ENCODE peak calls at places on chromosomes 6 and 20, in four cellular contexts. One of them, this sample, is unnamed.

GRCh38 chr6:97572943-97573342 is 289.9 kb upstream of the MMS22L start:
- DNase-seq in HepG2: no peak
- DNase-seq in K562: no peak
- DNase-seq in GM12878: no peak
- DNase-seq in this sample: no peak

GRCh38 chr6:14037402-14038277 is 79.9 kb upstream of the CD83 start:
- DNase-seq in GM12878: no peak
- DNase-seq in K562: peak
- DNase-seq in HepG2: no peak
- DNase-seq in this sample: no peak

GRCh38 chr6:149897015-149897697 is 757 bp downstream of the RAET1E start:
- DNase-seq in HepG2: no peak
- DNase-seq in GM12878: no peak
- DNase-seq in K562: no peak
- DNase-seq in this sample: peak

GRCh38 chr20:62675156-62675871 is 33.0 kb downstream of the SLCO4A1 start:
- DNase-seq in HepG2: no peak
- DNase-seq in K562: no peak
- DNase-seq in GM12878: no peak
- DNase-seq in this sample: no peak

GRCh38 chr20:20528896-20529295 is 161.0 kb downstream of the INSM1 start:
- DNase-seq in HepG2: no peak
- DNase-seq in GM12878: no peak
- DNase-seq in K562: no peak
- DNase-seq in this sample: no peak

GRCh38 chr6:11606287-11606686 is 68.7 kb downstream of the TMEM170B start:
- DNase-seq in HepG2: no peak
- DNase-seq in GM12878: no peak
- DNase-seq in K562: no peak
- DNase-seq in this sample: no peak

GRCh38 chr20:56422131-56422823 is 10.2 kb downstream of the CASS4 start:
- DNase-seq in K562: peak
- DNase-seq in GM12878: no peak
- DNase-seq in HepG2: peak
- DNase-seq in this sample: peak

GRCh38 chr20:18176318-18176785 is 38.7 kb downstream of the KAT14 start:
- DNase-seq in GM12878: no peak
- DNase-seq in HepG2: peak
- DNase-seq in K562: peak
- DNase-seq in this sample: peak

GRCh38 chr6:163965426-163966348 is 551.2 kb downstream of the QKI start:
- DNase-seq in K562: no peak
- DNase-seq in HepG2: no peak
- DNase-seq in GM12878: no peak
- DNase-seq in this sample: no peak

GRCh38 chr20:29878281-29878741 is 1379.2 kb upstream of the DEFB115 start:
- DNase-seq in K562: peak
- DNase-seq in HepG2: peak
- DNase-seq in GM12878: no peak
- DNase-seq in this sample: peak

GRCh38 chr6:147407571-147407970 is 100.9 kb upstream of the SAMD5 start:
- DNase-seq in K562: peak
- DNase-seq in HepG2: no peak
- DNase-seq in GM12878: no peak
- DNase-seq in this sample: no peak

DNA sequence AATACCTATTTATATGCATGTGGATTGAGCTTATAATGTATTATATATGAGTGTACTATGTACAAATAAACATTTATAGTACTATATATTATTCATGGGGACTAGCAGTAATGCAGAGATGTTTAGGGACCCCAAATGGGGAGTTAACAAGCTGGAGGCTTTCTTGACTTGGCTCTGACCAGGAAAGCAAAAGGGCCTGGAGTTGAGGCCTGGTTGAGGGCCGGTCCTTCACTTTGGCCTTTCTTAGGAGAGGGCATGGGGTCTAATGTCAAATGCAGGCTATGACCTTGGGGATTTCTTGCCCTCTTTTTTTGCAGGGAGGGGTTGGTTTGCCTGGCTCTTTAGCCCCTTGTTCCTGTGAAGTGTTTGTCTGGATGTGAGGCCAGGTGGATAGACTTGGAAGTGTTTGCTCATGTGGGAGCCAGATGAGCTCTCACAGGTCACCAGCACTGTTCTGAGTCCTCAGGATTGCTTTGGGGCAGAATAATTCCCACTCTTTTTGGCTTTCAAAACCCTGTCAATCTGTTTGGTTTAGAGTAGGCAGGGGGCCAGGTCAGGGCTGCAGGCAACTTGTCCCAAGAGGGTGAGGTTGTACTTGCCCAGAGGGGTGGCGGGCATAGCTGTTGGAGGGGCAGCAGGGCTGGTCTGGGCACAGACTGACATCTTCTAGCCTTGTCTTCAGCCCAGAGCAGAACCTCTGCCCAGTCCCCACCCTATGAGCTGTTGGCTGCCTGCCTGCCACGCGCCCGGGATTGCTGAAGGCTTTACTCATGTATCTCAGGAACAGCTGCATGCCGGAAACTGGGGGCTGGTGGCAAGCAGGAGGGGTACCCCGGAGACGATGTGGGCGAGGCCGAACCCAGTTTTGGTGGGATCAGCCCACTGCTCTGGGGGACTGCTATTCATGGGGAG is 14.6 kb downstream of the TJAP1 start:
- DNase-seq in GM12878: no peak
- DNase-seq in K562: no peak
- DNase-seq in HepG2: no peak
- DNase-seq in this sample: no peak
- TF ChIP-seq USF2 in GM12878: no peak
- TF ChIP-seq USF2 in K562: no peak
- TF ChIP-seq USF2 in HepG2: no peak
- TF ChIP-seq USF2 in this sample: no peak

DNA sequence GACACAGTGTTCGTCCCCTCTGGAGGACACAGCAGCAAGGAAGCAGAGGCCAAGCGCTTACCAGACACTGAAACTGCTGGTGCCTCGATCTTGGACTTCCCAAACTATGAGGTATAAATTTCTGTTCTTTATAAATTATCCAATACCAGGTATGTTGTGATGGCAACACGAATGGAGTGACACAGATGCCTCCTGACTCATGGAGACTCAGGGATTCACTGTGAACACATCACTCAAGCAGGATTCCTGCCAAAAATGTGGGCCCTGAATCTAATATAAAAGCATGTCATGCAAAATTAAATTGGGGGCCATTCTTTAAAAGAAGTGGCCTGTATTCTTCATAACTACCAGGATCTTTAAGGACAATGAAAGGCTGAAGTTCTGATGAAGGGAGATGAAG is 52.5 kb upstream of the SLC22A23 start:
- DNase-seq in K562: no peak
- DNase-seq in HepG2: no peak
- DNase-seq in GM12878: no peak
- DNase-seq in this sample: no peak
- TF ChIP-seq MYC in K562: no peak
- TF ChIP-seq MYC in HepG2: no peak
- TF ChIP-seq MYC in GM12878: no peak
- TF ChIP-seq MYC in this sample: no peak

GRCh38 chr6:91751496-91751895 is 1164.6 kb upstream of the MAP3K7 start:
- DNase-seq in GM12878: no peak
- DNase-seq in K562: no peak
- DNase-seq in HepG2: no peak
- DNase-seq in this sample: no peak
- TF ChIP-seq USF2 in GM12878: no peak
- TF ChIP-seq USF2 in K562: no peak
- TF ChIP-seq USF2 in HepG2: no peak
- TF ChIP-seq USF2 in this sample: no peak

GRCh38 chr20:4488407-4489339 is 233.0 kb upstream of the PRND start:
- DNase-seq in K562: no peak
- DNase-seq in GM12878: no peak
- DNase-seq in HepG2: no peak
- DNase-seq in this sample: no peak

GRCh38 chr20:4482378-4482777 is 239.3 kb upstream of the PRND start:
- DNase-seq in HepG2: no peak
- DNase-seq in K562: no peak
- DNase-seq in GM12878: no peak
- DNase-seq in this sample: no peak

GRCh38 chr20:4483481-4483880 is 238.2 kb upstream of the PRND start:
- DNase-seq in K562: no peak
- DNase-seq in HepG2: no peak
- DNase-seq in GM12878: no peak
- DNase-seq in this sample: no peak

GRCh38 chr20:4483961-4484360 is 237.7 kb upstream of the PRND start:
- DNase-seq in GM12878: no peak
- DNase-seq in K562: no peak
- DNase-seq in HepG2: no peak
- DNase-seq in this sample: no peak

DNA sequence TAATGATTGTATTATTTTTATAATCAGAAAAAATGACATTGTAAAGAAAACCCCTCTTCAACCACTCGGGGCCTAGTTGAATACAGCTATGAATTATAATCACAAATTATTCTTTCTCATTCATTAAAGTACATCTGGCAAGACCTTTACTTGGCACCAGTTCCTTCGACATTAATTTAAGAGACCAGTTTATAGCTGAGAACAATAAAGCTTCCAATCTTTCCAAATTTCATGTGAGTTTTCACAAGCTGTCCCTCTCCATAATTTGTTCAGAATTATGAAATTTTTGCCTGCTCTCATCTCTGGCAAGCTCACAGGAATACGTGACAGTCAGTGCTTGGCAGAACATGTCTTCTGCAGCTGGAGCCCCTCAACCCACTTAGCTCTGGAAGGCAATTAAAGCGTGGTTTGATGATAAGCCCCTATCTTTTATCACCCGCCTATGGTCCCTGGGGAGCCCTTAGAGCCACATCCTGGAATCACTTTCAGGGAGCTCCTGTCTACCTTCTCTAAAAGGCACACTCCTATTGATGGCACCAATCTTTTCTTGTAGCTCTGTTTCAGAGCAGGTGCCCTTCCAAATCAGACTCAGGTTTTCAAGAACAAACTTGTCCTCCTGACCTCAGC is 237.2 kb upstream of the PRND start:
- DNase-seq in GM12878: no peak
- DNase-seq in K562: no peak
- DNase-seq in HepG2: no peak
- DNase-seq in this sample: no peak
- TF ChIP-seq MYC in GM12878: no peak
- TF ChIP-seq MYC in K562: no peak
- TF ChIP-seq MYC in HepG2: no peak
- TF ChIP-seq MYC in this sample: no peak

DNA sequence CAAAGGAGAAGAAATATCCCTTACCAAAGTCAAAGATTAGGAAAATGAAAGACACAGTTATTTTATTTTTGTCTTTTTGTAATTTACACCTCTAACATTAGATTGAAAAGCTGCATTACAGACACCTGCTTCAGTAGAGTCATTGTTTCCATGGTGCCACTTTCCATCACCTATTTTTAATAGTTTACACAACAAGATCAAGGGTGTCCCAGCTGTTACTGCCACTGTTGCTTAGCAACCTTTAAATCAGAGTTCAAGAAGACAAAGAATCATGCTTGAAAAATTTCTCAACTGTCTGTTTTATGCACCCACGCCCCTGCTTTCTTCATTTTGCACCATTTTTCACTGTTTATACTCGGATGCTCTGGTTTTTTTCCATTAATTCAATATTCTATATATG is 668.2 kb upstream of the GJE1 start:
- DNase-seq in HepG2: no peak
- DNase-seq in GM12878: no peak
- DNase-seq in K562: no peak
- DNase-seq in this sample: peak
- TF ChIP-seq USF2 in HepG2: no peak
- TF ChIP-seq USF2 in GM12878: no peak
- TF ChIP-seq USF2 in K562: no peak
- TF ChIP-seq USF2 in this sample: no peak

GRCh38 chr6:117829594-117830319 is 77.3 kb upstream of the SLC35F1 start:
- DNase-seq in HepG2: peak
- DNase-seq in K562: peak
- DNase-seq in GM12878: no peak
- DNase-seq in this sample: peak
- TF ChIP-seq MYC in HepG2: no peak
- TF ChIP-seq MYC in K562: no peak
- TF ChIP-seq MYC in GM12878: no peak
- TF ChIP-seq MYC in this sample: no peak

DNA sequence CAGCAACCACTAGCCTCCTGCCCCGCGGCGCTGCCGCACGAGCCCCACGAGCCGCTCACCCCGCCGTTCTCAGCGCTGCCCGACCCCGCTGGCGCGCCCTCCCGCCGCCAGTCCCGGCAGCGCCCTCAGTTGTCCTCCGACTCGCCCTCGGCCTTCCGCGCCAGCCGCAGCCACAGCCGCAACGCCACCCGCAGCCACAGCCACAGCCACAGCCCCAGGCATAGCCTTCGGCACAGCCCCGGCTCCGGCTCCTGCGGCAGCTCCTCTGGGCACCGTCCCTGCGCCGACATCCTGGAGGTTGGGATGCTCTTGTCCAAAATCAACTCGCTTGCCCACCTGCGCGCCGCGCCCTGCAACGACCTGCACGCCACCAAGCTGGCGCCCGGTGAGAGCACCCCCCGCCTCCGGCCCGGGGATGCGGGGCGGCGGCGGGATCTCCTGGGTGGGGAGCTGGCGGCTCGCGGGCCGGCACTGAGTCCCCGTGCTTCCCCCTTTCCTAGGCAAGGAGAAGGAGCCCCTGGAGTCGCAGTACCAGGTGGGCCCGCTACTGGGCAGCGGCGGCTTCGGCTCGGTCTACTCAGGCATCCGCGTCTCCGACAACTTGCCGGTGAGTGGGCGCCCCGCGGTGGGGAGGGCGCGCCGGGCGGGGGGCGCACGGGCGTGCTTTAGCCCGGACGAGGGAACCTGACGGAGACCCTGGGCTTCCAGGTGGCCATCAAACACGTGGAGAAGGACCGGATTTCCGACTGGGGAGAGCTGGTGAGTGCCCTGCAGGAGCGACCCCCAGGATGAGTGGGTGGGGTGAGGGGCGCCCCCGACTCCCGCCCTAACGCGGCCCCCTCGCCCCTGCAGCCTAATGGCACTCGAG is 555 bp downstream of the PIM1 start:
- DNase-seq in HepG2: no peak
- DNase-seq in K562: no peak
- DNase-seq in GM12878: no peak
- DNase-seq in this sample: peak
- TF ChIP-seq USF2 in HepG2: no peak
- TF ChIP-seq USF2 in K562: no peak
- TF ChIP-seq USF2 in GM12878: no peak
- TF ChIP-seq USF2 in this sample: no peak

GRCh38 chr6:75372884-75373283 is 88.3 kb upstream of the TMEM30A start:
- DNase-seq in K562: no peak
- DNase-seq in GM12878: no peak
- DNase-seq in HepG2: no peak
- DNase-seq in this sample: no peak
- TF ChIP-seq MYC in K562: no peak
- TF ChIP-seq MYC in GM12878: no peak
- TF ChIP-seq MYC in HepG2: no peak
- TF ChIP-seq MYC in this sample: no peak

DNA sequence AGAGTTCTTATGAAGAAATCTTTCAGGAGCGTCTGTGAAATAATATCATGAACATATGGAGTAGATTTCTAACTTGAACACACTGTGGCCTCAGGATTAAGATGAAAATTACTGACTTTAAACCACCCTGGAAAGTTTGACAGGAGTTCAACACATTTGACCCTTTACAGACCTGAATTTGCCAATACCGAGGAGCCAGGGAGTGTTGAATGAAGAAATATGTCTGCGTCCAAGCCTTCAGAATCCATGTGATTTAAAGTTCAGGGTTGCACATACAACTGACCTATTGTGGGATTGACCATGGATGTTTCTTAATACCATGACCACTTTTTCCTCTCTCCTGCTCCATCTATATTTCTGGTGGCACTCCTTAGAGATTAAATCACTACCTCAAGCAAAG is 57.6 kb downstream of the PRL start:
- DNase-seq in K562: no peak
- DNase-seq in HepG2: no peak
- DNase-seq in GM12878: no peak
- DNase-seq in this sample: no peak
- TF ChIP-seq USF2 in K562: no peak
- TF ChIP-seq USF2 in HepG2: no peak
- TF ChIP-seq USF2 in GM12878: no peak
- TF ChIP-seq USF2 in this sample: no peak

This sample was measured in A549.